ENCODE peak calls at places on chromosomes 7 and 10, in nine cellular contexts. D, R, F, A, T, Q, O, E and G are unnamed samples.

GRCh38 chr7:29565186-29565540 is 1.5 kb downstream of the PRR15 start:
- DNase-seq in D (no peak), R (no peak), F (no peak), A (no peak), T (peak), Q (no peak), O (no peak), E (no peak), G (no peak)

GRCh38 chr10:86393401-86393800 is 26.8 kb upstream of the GRID1 start:
- DNase-seq in D (no peak), R (no peak), F (no peak), A (no peak), T (peak), Q (no peak), O (no peak), E (no peak), G (no peak)

GRCh38 chr7:92916751-92917369 is 80.5 kb upstream of the CDK6 start:
- DNase-seq in D (no peak), R (no peak), F (no peak), A (no peak), T (peak), Q (no peak), O (no peak), E (no peak), G (no peak)

GRCh38 chr7:50496541-50496940 is 46.4 kb upstream of the FIGNL1 start:
- DNase-seq in D (no peak), R (no peak), F (no peak), A (no peak), T (no peak), Q (no peak), O (no peak), E (no peak), G (no peak)

GRCh38 chr7:117827861-117828260 is 45.4 kb downstream of the CTTNBP2 start:
- DNase-seq in D (peak), R (no peak), F (no peak), A (no peak), T (peak), Q (peak), O (no peak), E (no peak), G (peak)

GRCh38 chr10:19592276-19592675 is 224.0 kb upstream of the PLXDC2 start:
- DNase-seq in D (no peak), R (no peak), F (no peak), A (no peak), T (peak), Q (no peak), O (no peak), E (no peak), G (no peak)

GRCh38 chr7:123533553-123533917 is 860 bp downstream of the IQUB start:
- DNase-seq in D (no peak), R (no peak), F (no peak), A (no peak), T (no peak), Q (no peak), O (no peak), E (no peak), G (no peak)

GRCh38 chr7:31919678-31920369 is 150.4 kb downstream of the PDE1C start:
- DNase-seq in D (no peak), R (no peak), F (no peak), A (no peak), T (no peak), Q (no peak), O (no peak), E (no peak), G (no peak)

GRCh38 chr10:6612371-6612770 is 32.3 kb upstream of the PRKCQ start:
- DNase-seq in D (no peak), R (no peak), F (no peak), A (no peak), T (no peak), Q (no peak), O (no peak), E (no peak), G (no peak)

GRCh38 chr7:139328375-139328774 is 12.8 kb upstream of the FMC1 start:
- DNase-seq in D (no peak), R (no peak), F (no peak), A (no peak), T (peak), Q (no peak), O (no peak), E (no peak), G (no peak)

GRCh38 chr10:113663142-113663541 is 699 bp downstream of the NRAP start:
- DNase-seq in D (no peak), R (no peak), F (no peak), A (no peak), T (no peak), Q (no peak), O (no peak), E (no peak), G (no peak)

GRCh38 chr10:25451401-25451800 is 276.6 kb downstream of the GPR158 start:
- DNase-seq in D (no peak), R (no peak), F (no peak), A (no peak), T (no peak), Q (no peak), O (no peak), E (no peak), G (no peak)

GRCh38 chr7:111292026-111292430 is 201.1 kb downstream of the LRRN3 start:
- DNase-seq in D (no peak), R (no peak), F (no peak), A (no peak), T (peak), Q (no peak), O (no peak), E (no peak), G (no peak)

GRCh38 chr7:5231116-5231515 is 41.1 kb downstream of the WIPI2 start:
- DNase-seq in D (no peak), R (no peak), F (no peak), A (no peak), T (no peak), Q (no peak), O (no peak), E (no peak), G (no peak)

GRCh38 chr7:156667110-156667436 is 26.5 kb downstream of the RNF32 start:
- DNase-seq in D (no peak), R (no peak), F (no peak), A (no peak), T (no peak), Q (no peak), O (no peak), E (no peak), G (no peak)

GRCh38 chr7:64905133-64905532 is 2.1 kb downstream of the ZNF273 start:
- DNase-seq in D (no peak), R (no peak), F (no peak), A (no peak), T (peak), Q (no peak), O (no peak), E (no peak), G (no peak)

GRCh38 chr10:11578802-11579255 is 32.6 kb downstream of the USP6NL start:
- DNase-seq in D (no peak), R (no peak), F (no peak), A (no peak), T (no peak), Q (no peak), O (no peak), E (no peak), G (no peak)

GRCh38 chr10:73095479-73096021 is 1.1 kb downstream of the P4HA1 start:
- DNase-seq in D (peak), R (peak), F (peak), A (peak), T (peak), Q (no peak), O (peak), E (peak), G (peak)

GRCh38 chr10:6036861-6037321 is 25.3 kb downstream of the IL2RA start:
- DNase-seq in D (no peak), R (no peak), F (peak), A (no peak), T (no peak), Q (no peak), O (peak), E (no peak), G (no peak)

GRCh38 chr10:2851544-2851943 is 215.8 kb upstream of the PFKP start:
- DNase-seq in D (no peak), R (no peak), F (no peak), A (no peak), T (no peak), Q (no peak), O (no peak), E (no peak), G (no peak)

GRCh38 chr7:152886579-152887117 is 127.1 kb downstream of the ACTR3B start:
- DNase-seq in D (no peak), R (no peak), F (no peak), A (no peak), T (no peak), Q (no peak), O (no peak), E (no peak), G (no peak)

GRCh38 chr10:63267414-63268138 is 134.4 kb downstream of the NRBF2 start:
- DNase-seq in D (peak), R (no peak), F (no peak), A (no peak), T (peak), Q (no peak), O (no peak), E (no peak), G (peak)

GRCh38 chr10:131094406-131095108 is 217.0 kb downstream of the TCERG1L start:
- DNase-seq in D (no peak), R (no peak), F (no peak), A (peak), T (peak), Q (no peak), O (no peak), E (no peak), G (peak)